ENCODE peak calls at places on chromosomes 2 and 18, in nine cellular contexts. N, F, S, Z, T, C, X, E and W are unnamed samples.

GRCh38 chr2:18342901-18343300 is 217.6 kb downstream of the RDH14 start:
- DNase-seq in T (no peak), Z (no peak), N (no peak), S (no peak), C (no peak), F (no peak), X (no peak), E (no peak), W (no peak)

GRCh38 chr2:121360566-121361300 is 75.7 kb upstream of the TFCP2L1 start:
- DNase-seq in C (peak), N (no peak), E (no peak), F (peak), Z (peak), X (peak), S (no peak), T (peak), W (no peak)

GRCh38 chr2:72367530-72368225 is 220.0 kb upstream of the CYP26B1 start:
- DNase-seq in N (peak), C (peak), E (no peak), F (peak), Z (peak), S (no peak), X (peak), T (no peak), W (no peak)

GRCh38 chr2:71551631-71551915 is 98.2 kb downstream of the DYSF start:
- DNase-seq in E (no peak), S (no peak), T (no peak), C (no peak), X (no peak), F (no peak), Z (no peak), N (no peak), W (no peak)

GRCh38 chr2:165436559-165436958 is 32.9 kb upstream of the CSRNP3 start:
- DNase-seq in F (no peak), Z (no peak), E (no peak), N (no peak), S (no peak), T (no peak), X (no peak), C (no peak), W (no peak)

GRCh38 chr2:206127656-206128055 is 31.6 kb downstream of the NDUFS1 start:
- DNase-seq in Z (no peak), C (no peak), T (peak), S (no peak), N (no peak), F (no peak), X (no peak), E (no peak), W (no peak)

GRCh38 chr18:37565985-37566478 is 434 bp upstream of the CELF4 start:
- DNase-seq in S (no peak), N (no peak), Z (peak), X (peak), T (no peak), C (peak), E (peak), F (peak), W (peak)

GRCh38 chr2:222033541-222033940 is 265.3 kb downstream of the PAX3 start:
- DNase-seq in X (peak), Z (no peak), S (no peak), C (peak), N (no peak), T (no peak), F (no peak), E (no peak), W (no peak)

GRCh38 chr18:76354348-76354747 is 140.7 kb downstream of the ZNF516 start:
- DNase-seq in C (no peak), T (no peak), Z (no peak), N (no peak), X (peak), E (no peak), F (no peak), S (peak), W (no peak)

GRCh38 chr2:168210898-168211570 is 36.4 kb downstream of the STK39 start:
- DNase-seq in Z (no peak), E (no peak), N (no peak), T (peak), F (no peak), X (peak), C (peak), S (no peak), W (no peak)

GRCh38 chr2:157427003-157427921 is 16.6 kb downstream of the CYTIP start:
- DNase-seq in T (no peak), F (no peak), N (no peak), Z (no peak), S (no peak), C (no peak), X (no peak), E (no peak), W (no peak)

GRCh38 chr2:112065966-112066365 is 10.9 kb downstream of the TMEM87B start:
- DNase-seq in S (no peak), Z (no peak), N (no peak), C (peak), X (peak), F (no peak), T (no peak), E (no peak), W (no peak)

GRCh38 chr2:29723255-29724001 is 198.0 kb downstream of the ALK start:
- DNase-seq in N (no peak), F (peak), Z (no peak), X (no peak), S (no peak), C (no peak), T (no peak), E (no peak), W (no peak)

GRCh38 chr2:204261776-204262175 is 283.5 kb upstream of the PARD3B start:
- DNase-seq in Z (no peak), N (no peak), S (no peak), F (no peak), C (no peak), E (no peak), T (no peak), X (no peak), W (no peak)

GRCh38 chr2:66173635-66174034 is 261.3 kb upstream of the MEIS1 start:
- DNase-seq in N (no peak), C (no peak), F (no peak), T (peak), Z (no peak), S (no peak), X (no peak), E (no peak), W (no peak)

GRCh38 chr18:13635046-13635445 is 91.3 kb downstream of the FAM210A start:
- DNase-seq in T (no peak), C (no peak), E (no peak), N (no peak), X (no peak), F (no peak), Z (peak), S (no peak), W (no peak)

GRCh38 chr2:19819097-19820065 is 82.4 kb downstream of the TTC32 start:
- DNase-seq in X (peak), N (peak), F (no peak), E (no peak), S (no peak), T (no peak), Z (no peak), C (peak), W (no peak)

GRCh38 chr2:223797811-223798721 is 39.3 kb downstream of the AP1S3 start:
- DNase-seq in E (no peak), C (peak), T (peak), S (peak), X (peak), N (no peak), F (no peak), Z (no peak), W (peak)

GRCh38 chr2:227817940-227818568 is 4.4 kb downstream of the CCL20 start:
- DNase-seq in Z (peak), E (peak), N (peak), X (peak), C (peak), F (peak), T (no peak), S (peak), W (peak)

GRCh38 chr2:112623913-112624777 is 21.6 kb upstream of the SLC20A1 start:
- DNase-seq in N (peak), X (peak), Z (peak), E (no peak), S (no peak), F (peak), T (no peak), C (peak), W (no peak)

GRCh38 chr2:55965276-55965675 is 41.7 kb upstream of the EFEMP1 start:
- DNase-seq in C (no peak), T (no peak), F (no peak), Z (no peak), E (no peak), S (no peak), X (no peak), N (no peak), W (no peak)

GRCh38 chr18:56314396-56314795 is 324.0 kb downstream of the TXNL1 start:
- DNase-seq in C (no peak), X (peak), T (no peak), Z (no peak), F (no peak), S (no peak), E (no peak), N (no peak), W (no peak)

GRCh38 chr18:24397131-24397693 is 412 bp downstream of the OSBPL1A start:
- DNase-seq in X (peak), Z (no peak), F (peak), N (peak), S (peak), E (no peak), C (peak), T (no peak), W (peak)

GRCh38 chr18:48798334-48799197 is 152.2 kb downstream of the SMAD7 start:
- DNase-seq in N (peak), T (no peak), Z (peak), C (no peak), X (no peak), E (no peak), F (peak), S (peak), W (no peak)

GRCh38 chr2:44934024-44934423 is 7.5 kb upstream of the SIX3 start:
- DNase-seq in T (no peak), F (no peak), S (no peak), E (no peak), Z (no peak), X (no peak), N (no peak), C (no peak), W (peak)

GRCh38 chr2:44935854-44936185 is 5.7 kb upstream of the SIX3 start:
- DNase-seq in T (no peak), S (no peak), Z (no peak), X (no peak), F (no peak), N (no peak), C (no peak), E (no peak), W (no peak)

GRCh38 chr2:44934521-44934961 is 7.0 kb upstream of the SIX3 start:
- DNase-seq in N (no peak), Z (no peak), E (no peak), T (no peak), S (no peak), C (no peak), X (no peak), F (no peak), W (no peak)

GRCh38 chr2:44936275-44936674 is 5.2 kb upstream of the SIX3 start:
- DNase-seq in F (no peak), N (no peak), E (no peak), X (no peak), T (no peak), Z (no peak), C (no peak), S (no peak), W (no peak)

GRCh38 chr2:44934962-44935853 is 6.3 kb upstream of the SIX3 start:
- DNase-seq in E (no peak), C (no peak), S (no peak), Z (no peak), F (no peak), N (no peak), X (no peak), T (no peak), W (no peak)
- H3K4me3 ChIP-seq in E (no peak), C (no peak), S (no peak), Z (peak), F (peak), N (peak), X (no peak), T (no peak), W (peak)

GRCh38 chr2:10453899-10454298 is 5.8 kb upstream of the ODC1 start:
- DNase-seq in T (no peak), S (no peak), X (no peak), N (no peak), E (no peak), C (no peak), F (no peak), Z (no peak), W (no peak)
- H3K4me3 ChIP-seq in T (no peak), S (no peak), X (no peak), N (no peak), E (no peak), C (no peak), F (no peak), Z (no peak), W (no peak)

GRCh38 chr2:239319261-239319661 is 81.6 kb downstream of the HDAC4 start:
- DNase-seq in C (peak), T (no peak), E (peak), F (peak), Z (peak), X (peak), N (peak), S (peak), W (peak)
- H3K4me3 ChIP-seq in C (peak), T (no peak), E (peak), F (peak), Z (peak), X (peak), N (no peak), S (peak), W (peak)

GRCh38 chr2:174005801-174006419 is 40.7 kb upstream of the SP3 start:
- DNase-seq in N (no peak), Z (no peak), S (no peak), T (no peak), C (no peak), X (no peak), E (no peak), F (no peak), W (no peak)
- H3K4me3 ChIP-seq in N (no peak), Z (no peak), S (no peak), T (no peak), C (no peak), X (no peak), E (no peak), F (no peak), W (no peak)

GRCh38 chr18:7082666-7083065 is 34.9 kb downstream of the LAMA1 start:
- DNase-seq in T (no peak), X (no peak), C (no peak), E (no peak), Z (no peak), S (no peak), F (no peak), N (no peak), W (no peak)

GRCh38 chr18:7079231-7079630 is 38.4 kb downstream of the LAMA1 start:
- DNase-seq in Z (no peak), S (no peak), C (no peak), N (no peak), E (no peak), T (no peak), X (no peak), F (no peak), W (no peak)

GRCh38 chr18:7089369-7089768 is 28.2 kb downstream of the LAMA1 start:
- DNase-seq in C (no peak), Z (no peak), F (no peak), E (no peak), S (no peak), N (no peak), X (no peak), T (no peak), W (no peak)

GRCh38 chr18:7084766-7085080 is 32.9 kb downstream of the LAMA1 start:
- DNase-seq in S (no peak), T (no peak), N (no peak), X (peak), F (no peak), Z (no peak), E (no peak), C (peak), W (no peak)

DNA sequence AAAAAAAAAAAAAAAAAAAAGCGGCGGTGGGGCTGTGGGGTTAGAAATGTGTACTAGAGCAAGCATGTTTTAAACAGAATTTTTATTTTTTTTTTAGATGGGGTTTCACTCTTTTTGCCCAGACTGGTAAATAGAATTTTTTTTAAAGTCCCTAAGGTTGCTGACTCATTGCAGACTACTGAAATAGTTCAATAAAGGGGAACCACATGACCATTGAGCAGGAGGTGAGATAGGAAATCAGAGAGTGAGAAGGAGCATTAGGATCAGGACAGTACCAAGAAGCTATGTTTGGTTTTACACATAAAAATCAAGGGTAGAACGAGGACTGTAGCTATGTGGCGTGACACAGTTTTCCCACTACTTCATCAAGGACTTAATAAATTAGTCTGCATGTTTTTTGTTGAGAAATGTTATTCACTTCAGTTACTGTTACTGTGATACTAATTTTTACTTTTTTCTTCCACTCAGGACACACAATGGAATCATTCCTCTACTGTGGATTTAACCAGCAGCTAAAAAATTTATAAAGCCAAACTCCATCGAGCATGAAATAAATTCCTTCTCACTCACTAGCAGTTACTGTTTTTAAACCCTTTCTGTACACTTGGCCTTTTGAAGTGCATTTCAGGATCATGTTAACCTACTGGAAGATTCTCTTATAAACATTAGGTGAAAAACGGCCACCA is 33.4 kb downstream of the LAMA1 start:
- DNase-seq in S (no peak), F (no peak), E (no peak), T (no peak), X (peak), Z (no peak), N (no peak), C (peak), W (no peak)
- H3K4me3 ChIP-seq in S (no peak), F (no peak), E (no peak), T (no peak), X (no peak), Z (no peak), N (no peak), C (no peak), W (no peak)

DNA sequence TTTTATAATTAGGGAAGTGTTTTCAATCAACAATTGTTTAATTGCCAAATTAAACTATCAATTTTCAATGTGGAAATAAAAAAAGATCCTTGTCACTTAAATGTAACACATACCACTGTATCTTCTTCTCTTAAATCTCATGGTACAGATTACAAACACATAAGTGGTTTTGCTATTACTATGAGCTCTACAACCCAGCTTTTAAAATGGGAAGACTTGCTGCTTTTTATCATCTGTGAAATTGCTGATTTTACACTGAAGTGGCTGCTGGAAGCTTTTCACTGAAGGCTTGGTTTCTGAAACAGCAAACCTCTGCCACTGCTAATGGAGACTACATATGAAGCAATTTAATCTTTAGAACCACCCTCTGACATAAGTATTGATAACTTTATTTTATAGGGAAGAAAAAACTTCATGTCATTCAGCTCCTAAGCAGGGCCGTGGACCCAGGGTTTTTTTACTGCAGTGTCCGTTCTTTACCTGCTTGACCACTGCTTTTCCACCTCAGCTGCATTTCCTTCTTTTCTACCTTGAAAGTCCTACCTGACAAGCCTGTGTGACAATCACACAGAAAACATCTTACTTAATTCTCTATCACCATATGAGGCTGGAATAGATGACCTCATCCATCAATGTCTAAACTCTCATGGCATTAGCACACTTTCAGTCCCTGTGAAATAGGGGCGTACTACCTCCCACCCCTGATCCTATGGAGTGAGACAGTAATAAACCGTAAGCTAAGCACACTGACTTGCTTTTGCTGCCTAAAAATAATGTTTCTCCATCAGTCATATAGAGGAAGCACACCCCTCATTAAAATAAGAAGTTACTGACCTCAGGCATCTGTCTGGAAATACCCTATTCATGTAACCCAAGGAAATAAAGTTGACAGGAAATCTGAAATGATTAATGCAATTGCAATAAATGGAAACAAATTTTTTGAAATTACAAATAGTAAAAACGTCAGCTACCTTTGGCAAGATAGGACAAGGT is 19.2 kb upstream of the SLC8A1 start:
- DNase-seq in F (no peak), C (no peak), N (no peak), X (no peak), E (no peak), T (no peak), S (no peak), Z (no peak), W (no peak)
- H3K4me3 ChIP-seq in F (no peak), C (no peak), N (no peak), X (no peak), E (no peak), T (no peak), S (no peak), Z (no peak), W (no peak)

DNA sequence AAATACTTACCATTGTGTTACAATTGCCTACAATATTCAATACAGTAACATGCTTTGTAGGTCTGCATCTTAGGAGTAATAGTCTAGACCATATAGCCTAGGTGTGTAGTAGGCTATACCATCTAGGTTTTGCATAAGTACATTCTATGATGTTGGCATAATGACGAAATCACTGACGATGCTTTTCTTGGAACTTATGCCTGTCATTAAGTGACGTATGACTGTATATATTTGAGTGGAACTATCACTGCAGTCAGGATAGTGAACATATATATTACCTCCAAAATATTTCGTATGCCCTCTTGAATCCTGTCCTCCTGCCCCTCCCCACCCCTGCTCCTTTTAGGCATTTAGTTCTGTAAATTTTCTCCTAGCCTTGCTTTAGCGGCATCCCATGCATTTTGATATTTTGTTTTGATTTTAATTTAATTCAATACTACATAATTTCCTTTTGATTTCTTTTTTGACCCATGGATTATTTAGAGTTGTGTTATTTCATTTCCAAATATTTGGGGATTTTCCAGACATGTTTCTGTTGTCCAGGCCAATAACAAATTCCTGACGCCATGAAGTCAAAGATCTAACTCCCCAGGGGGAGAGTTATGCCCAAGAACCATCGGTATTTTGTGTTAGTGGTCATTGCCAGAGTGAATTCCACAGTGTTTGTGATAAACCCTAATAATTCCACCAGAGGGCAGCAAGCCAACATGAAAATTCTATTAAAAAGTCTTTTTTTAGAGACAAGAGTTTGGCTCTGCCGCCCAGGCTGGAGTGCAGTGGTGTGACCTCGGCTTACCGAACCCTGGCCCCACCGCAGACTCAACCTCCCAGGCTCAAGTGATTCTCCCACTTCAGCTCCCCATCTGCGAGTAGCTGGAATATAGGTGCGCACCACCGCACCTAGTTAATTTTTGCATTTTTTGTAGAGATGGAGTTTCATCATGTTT is 24.2 kb upstream of the CASP8 start:
- DNase-seq in N (peak), X (peak), S (peak), C (peak), Z (peak), T (peak), E (peak), F (no peak), W (no peak)
- H3K4me3 ChIP-seq in N (no peak), X (no peak), S (no peak), C (peak), Z (peak), T (peak), E (no peak), F (peak), W (no peak)